ENCODE peak calls at places on chromosome 10, in seven cellular contexts. One of them, this sample, is unnamed.

GRCh38 chr10:413662-414071 is 275.8 kb downstream of the DIP2C start:
- DNase-seq in T-helper 2 cell: no peak
- DNase-seq in astrocyte of the spinal cord: no peak
- DNase-seq in hepatocyte: no peak
- DNase-seq in HCT116: no peak
- DNase-seq in fibroblast of gingiva: no peak
- DNase-seq in adipocyte: no peak
- DNase-seq in this sample: no peak

GRCh38 chr10:124697837-124698559 is 46.2 kb downstream of the FAM53B start:
- DNase-seq in T-helper 2 cell: peak; percentile 45
- DNase-seq in fibroblast of gingiva: no peak
- DNase-seq in hepatocyte: no peak
- DNase-seq in astrocyte of the spinal cord: no peak
- DNase-seq in adipocyte: no peak
- DNase-seq in HCT116: no peak
- DNase-seq in this sample: no peak

GRCh38 chr10:132281915-132282666 is 25.7 kb downstream of the STK32C start:
- DNase-seq in T-helper 2 cell: no peak
- DNase-seq in astrocyte of the spinal cord: no peak
- DNase-seq in HCT116: no peak
- DNase-seq in adipocyte: no peak
- DNase-seq in fibroblast of gingiva: no peak
- DNase-seq in hepatocyte: no peak
- DNase-seq in this sample: no peak

GRCh38 chr10:48365668-48366067 is 59.2 kb downstream of the MAPK8 start:
- DNase-seq in fibroblast of gingiva: no peak
- DNase-seq in astrocyte of the spinal cord: no peak
- DNase-seq in T-helper 2 cell: no peak
- DNase-seq in adipocyte: no peak
- DNase-seq in hepatocyte: no peak
- DNase-seq in HCT116: no peak
- DNase-seq in this sample: peak; percentile 68

GRCh38 chr10:97039538-97040247 is 146.1 kb downstream of the SLIT1 start:
- DNase-seq in adipocyte: no peak
- DNase-seq in hepatocyte: no peak
- DNase-seq in T-helper 2 cell: no peak
- DNase-seq in HCT116: no peak
- DNase-seq in fibroblast of gingiva: no peak
- DNase-seq in astrocyte of the spinal cord: no peak
- DNase-seq in this sample: no peak

GRCh38 chr10:59361659-59362183 is 628 bp downstream of the FAM13C start:
- DNase-seq in astrocyte of the spinal cord: no peak
- DNase-seq in hepatocyte: peak; percentile 26
- DNase-seq in adipocyte: no peak
- DNase-seq in fibroblast of gingiva: peak; percentile 2
- DNase-seq in T-helper 2 cell: no peak
- DNase-seq in HCT116: no peak
- DNase-seq in this sample: peak; percentile 3

GRCh38 chr10:23418051-23418681 is 20.7 kb upstream of the OTUD1 start:
- DNase-seq in T-helper 2 cell: no peak
- DNase-seq in HCT116: no peak
- DNase-seq in astrocyte of the spinal cord: no peak
- DNase-seq in hepatocyte: no peak
- DNase-seq in adipocyte: no peak
- DNase-seq in fibroblast of gingiva: no peak
- DNase-seq in this sample: no peak

GRCh38 chr10:123614888-123615287 is 51.3 kb upstream of the GPR26 start:
- DNase-seq in fibroblast of gingiva: no peak
- DNase-seq in HCT116: peak; percentile 16
- DNase-seq in T-helper 2 cell: no peak
- DNase-seq in hepatocyte: peak; percentile 91
- DNase-seq in astrocyte of the spinal cord: peak; percentile 17
- DNase-seq in adipocyte: peak; percentile 78
- DNase-seq in this sample: peak; percentile 60

GRCh38 chr10:101835406-101835805 is 8.2 kb downstream of the KCNIP2 start:
- DNase-seq in adipocyte: no peak
- DNase-seq in hepatocyte: no peak
- DNase-seq in fibroblast of gingiva: no peak
- DNase-seq in T-helper 2 cell: no peak
- DNase-seq in HCT116: no peak
- DNase-seq in astrocyte of the spinal cord: no peak
- DNase-seq in this sample: no peak

GRCh38 chr10:90047243-90047729 is 345.9 kb downstream of the KIF20B start:
- DNase-seq in hepatocyte: no peak
- DNase-seq in HCT116: peak; percentile 13
- DNase-seq in adipocyte: no peak
- DNase-seq in T-helper 2 cell: no peak
- DNase-seq in astrocyte of the spinal cord: peak; percentile 3
- DNase-seq in fibroblast of gingiva: no peak
- DNase-seq in this sample: no peak

GRCh38 chr10:133279961-133280283 is 3.3 kb upstream of the ADAM8 start:
- DNase-seq in fibroblast of gingiva: no peak
- DNase-seq in hepatocyte: no peak
- DNase-seq in T-helper 2 cell: no peak
- DNase-seq in adipocyte: no peak
- DNase-seq in astrocyte of the spinal cord: no peak
- DNase-seq in HCT116: no peak
- DNase-seq in this sample: no peak

GRCh38 chr10:124672181-124672638 is 72.0 kb downstream of the FAM53B start:
- DNase-seq in adipocyte: no peak
- DNase-seq in T-helper 2 cell: no peak
- DNase-seq in hepatocyte: no peak
- DNase-seq in fibroblast of gingiva: no peak
- DNase-seq in HCT116: no peak
- DNase-seq in astrocyte of the spinal cord: no peak
- DNase-seq in this sample: no peak

GRCh38 chr10:84523509-84523908 is 195.1 kb downstream of the CCSER2 start:
- DNase-seq in fibroblast of gingiva: no peak
- DNase-seq in adipocyte: no peak
- DNase-seq in hepatocyte: no peak
- DNase-seq in HCT116: no peak
- DNase-seq in T-helper 2 cell: no peak
- DNase-seq in astrocyte of the spinal cord: peak; percentile 33
- DNase-seq in this sample: no peak

GRCh38 chr10:72292223-72292691 is 18.5 kb downstream of the DDIT4 start:
- DNase-seq in HCT116: peak; percentile 91
- DNase-seq in fibroblast of gingiva: no peak
- DNase-seq in T-helper 2 cell: no peak
- DNase-seq in astrocyte of the spinal cord: no peak
- DNase-seq in hepatocyte: peak; percentile 64
- DNase-seq in adipocyte: no peak
- DNase-seq in this sample: no peak

GRCh38 chr10:104101902-104102301 is 16.2 kb upstream of the COL17A1 start:
- DNase-seq in adipocyte: no peak
- DNase-seq in astrocyte of the spinal cord: no peak
- DNase-seq in fibroblast of gingiva: no peak
- DNase-seq in T-helper 2 cell: no peak
- DNase-seq in HCT116: no peak
- DNase-seq in hepatocyte: no peak
- DNase-seq in this sample: no peak

GRCh38 chr10:34768261-34768971 is 46.7 kb downstream of the PARD3 start:
- DNase-seq in T-helper 2 cell: no peak
- DNase-seq in hepatocyte: no peak
- DNase-seq in astrocyte of the spinal cord: peak; percentile 56
- DNase-seq in HCT116: no peak
- DNase-seq in fibroblast of gingiva: peak; percentile 84
- DNase-seq in adipocyte: peak; percentile 70
- DNase-seq in this sample: peak; percentile 24

GRCh38 chr10:4246881-4247358 is 461.9 kb upstream of the KLF6 start:
- DNase-seq in astrocyte of the spinal cord: peak; percentile 97
- DNase-seq in T-helper 2 cell: no peak
- DNase-seq in adipocyte: peak; percentile 77
- DNase-seq in hepatocyte: no peak
- DNase-seq in HCT116: no peak
- DNase-seq in fibroblast of gingiva: peak; percentile 91
- DNase-seq in this sample: peak; percentile 96

GRCh38 chr10:79017882-79018550 is 50.8 kb upstream of the ZMIZ1 start:
- DNase-seq in fibroblast of gingiva: no peak
- DNase-seq in hepatocyte: no peak
- DNase-seq in astrocyte of the spinal cord: no peak
- DNase-seq in T-helper 2 cell: no peak
- DNase-seq in HCT116: no peak
- DNase-seq in adipocyte: no peak
- DNase-seq in this sample: no peak

GRCh38 chr10:48651293-48651692 is 33.4 kb upstream of the WDFY4 start:
- DNase-seq in adipocyte: no peak
- DNase-seq in astrocyte of the spinal cord: no peak
- DNase-seq in T-helper 2 cell: no peak
- DNase-seq in HCT116: no peak
- DNase-seq in fibroblast of gingiva: no peak
- DNase-seq in hepatocyte: no peak
- DNase-seq in this sample: no peak

GRCh38 chr10:122113161-122113944 is 124.4 kb downstream of the TACC2 start:
- DNase-seq in hepatocyte: peak; percentile 85
- DNase-seq in astrocyte of the spinal cord: peak; percentile 71
- DNase-seq in fibroblast of gingiva: peak; percentile 74
- DNase-seq in adipocyte: peak; percentile 92
- DNase-seq in T-helper 2 cell: no peak
- DNase-seq in HCT116: peak; percentile 49
- DNase-seq in this sample: peak; percentile 78

GRCh38 chr10:57964371-57964770 is 303.3 kb downstream of the IPMK start:
- DNase-seq in HCT116: no peak
- DNase-seq in adipocyte: peak; percentile 5
- DNase-seq in hepatocyte: no peak
- DNase-seq in astrocyte of the spinal cord: peak; percentile 95
- DNase-seq in fibroblast of gingiva: peak; percentile 70
- DNase-seq in T-helper 2 cell: no peak
- DNase-seq in this sample: peak; percentile 91

This sample was measured in EH.